ENCODE peak calls at places on chromosomes 11 and 22, in ten cellular contexts. P is vagina; D is CD8-positive, alpha-beta memory T cell; J is endodermal cell; E is GM23338; O is Peyer's patch; Y is heart left ventricle; X is naive thymus-derived CD4-positive, alpha-beta T cell; L is A549; N is left lung. H is an unnamed sample.

GRCh38 chr11:44559207-44559943 is 6.1 kb upstream of the CD82 start:
- DNase-seq in Y (no peak), D (no peak), X (no peak), E (peak; percentile 97), P (no peak), N (no peak), O (peak; percentile 64), L (no peak), J (peak; percentile 90), H (no peak)

GRCh38 chr22:42937164-42937854 is 77.6 kb downstream of the PACSIN2 start:
- DNase-seq in O (peak; percentile 83), X (no peak), D (no peak), J (peak; percentile 38), N (peak; percentile 85), Y (no peak), L (peak; percentile 57), P (no peak), E (no peak), H (peak; percentile 80)

GRCh38 chr11:71542856-71543743 is 5.1 kb upstream of the KRTAP5-9 start:
- DNase-seq in X (no peak), L (no peak), E (no peak), O (no peak), N (no peak), J (no peak), D (no peak), P (no peak), Y (no peak), H (no peak)

GRCh38 chr22:23894710-23895598 is 771 bp downstream of the MIF start:
- DNase-seq in D (peak; percentile 60), L (peak; percentile 72), O (peak; percentile 89), E (peak; percentile 92), J (peak; percentile 94), X (peak; percentile 57), N (peak; percentile 72), P (no peak), Y (peak; percentile 81), H (peak; percentile 91)

GRCh38 chr11:43547411-43547718 is 133.2 kb upstream of the HSD17B12 start:
- DNase-seq in Y (no peak), N (peak; percentile 32), L (no peak), O (no peak), D (no peak), P (no peak), X (no peak), J (no peak), E (peak; percentile 64), H (peak; percentile 67)

GRCh38 chr22:40040927-40041326 is 46.2 kb downstream of the FAM83F start:
- DNase-seq in N (no peak), J (no peak), L (no peak), Y (no peak), P (no peak), E (no peak), D (no peak), X (no peak), O (peak; percentile 54), H (peak; percentile 22)

GRCh38 chr11:19817265-19817851 is 104.7 kb downstream of the NAV2 start:
- DNase-seq in P (no peak), J (peak; percentile 87), O (no peak), N (peak; percentile 64), X (no peak), L (no peak), E (peak; percentile 92), D (no peak), Y (no peak), H (no peak)

GRCh38 chr11:57885298-57886035 is 123.9 kb downstream of the CTNND1 start:
- DNase-seq in N (no peak), O (no peak), E (peak; percentile 65), X (no peak), J (peak; percentile 78), Y (no peak), L (no peak), D (no peak), P (peak; percentile 64), H (no peak)

GRCh38 chr22:49979587-49980264 is 19.2 kb downstream of the PIM3 start:
- DNase-seq in X (no peak), D (no peak), O (peak; percentile 81), E (peak; percentile 83), Y (no peak), J (peak; percentile 79), N (no peak), L (peak; percentile 33), P (no peak), H (peak; percentile 64)

GRCh38 chr11:61022311-61023085 is 51.0 kb downstream of the CD6 start:
- DNase-seq in E (no peak), L (no peak), O (peak; percentile 43), N (no peak), X (no peak), P (no peak), D (no peak), Y (no peak), J (no peak), H (no peak)

GRCh38 chr11:134407923-134408322 is 4.1 kb downstream of the B3GAT1 start:
- DNase-seq in L (no peak), O (no peak), N (no peak), E (no peak), X (no peak), J (no peak), P (no peak), D (no peak), Y (no peak), H (no peak)

GRCh38 chr11:57071829-57072228 is 83.1 kb downstream of the OR5AK2 start:
- DNase-seq in J (no peak), D (no peak), N (no peak), X (no peak), E (no peak), L (no peak), P (no peak), O (no peak), Y (no peak), H (no peak)

GRCh38 chr11:113994077-113994954 is 19.4 kb downstream of the HTR3A start:
- DNase-seq in X (peak; percentile 46), J (peak; percentile 87), N (no peak), L (peak; percentile 37), Y (no peak), P (no peak), O (peak; percentile 65), E (peak; percentile 74), D (peak; percentile 21), H (no peak)

GRCh38 chr11:128522943-128523518 is 64.3 kb downstream of the ETS1 start:
- DNase-seq in D (peak; percentile 43), L (no peak), N (no peak), J (no peak), Y (no peak), X (peak; percentile 66), E (no peak), O (no peak), P (no peak), H (no peak)

GRCh38 chr11:128520886-128521696 is 66.3 kb downstream of the ETS1 start:
- DNase-seq in J (no peak), N (no peak), P (no peak), E (no peak), X (peak; percentile 27), Y (no peak), L (no peak), D (no peak), O (no peak), H (no peak)

GRCh38 chr11:128523616-128524015 is 63.7 kb downstream of the ETS1 start:
- DNase-seq in P (no peak), J (no peak), Y (no peak), E (no peak), D (no peak), L (no peak), N (no peak), O (no peak), X (no peak), H (no peak)

GRCh38 chr11:128521697-128522062 is 65.7 kb downstream of the ETS1 start:
- DNase-seq in E (no peak), L (no peak), P (no peak), X (no peak), N (no peak), O (no peak), Y (peak; percentile 61), D (no peak), J (no peak), H (peak; percentile 71)

GRCh38 chr11:128522063-128522942 is 65.1 kb downstream of the ETS1 start:
- DNase-seq in X (peak; percentile 85), E (peak; percentile 96), Y (peak; percentile 97), O (peak; percentile 97), L (peak; percentile 62), P (no peak), N (peak; percentile 94), J (peak; percentile 97), D (peak; percentile 86), H (peak; percentile 97)
- H3K4me1 ChIP-seq in X (peaks cover 43% of the 10 kb centered on the region), E (peaks cover 70% of the 10 kb centered on the region), Y (peaks cover 34% of the 10 kb centered on the region), O (no peaks in the 10 kb centered on the region), L (peaks cover 47% of the 10 kb centered on the region), P (peaks cover 27% of the 10 kb centered on the region), N (peaks cover 12% of the 10 kb centered on the region), J (peaks cover 41% of the 10 kb centered on the region), D (peaks cover 40% of the 10 kb centered on the region), H (peaks cover 28% of the 10 kb centered on the region)

GRCh38 chr22:20809538-20810185 is 35.7 kb downstream of the SERPIND1 start:
- DNase-seq in P (no peak), L (no peak), D (no peak), J (no peak), Y (no peak), O (peak; percentile 36), N (no peak), E (no peak), X (no peak), H (no peak)
- H3K27ac ChIP-seq in P (no peak overlapping the region), L (no peak overlapping the region), D (no peak overlapping the region), J (no peak overlapping the region), Y (no peak overlapping the region), O (no peak overlapping the region), N (no peak overlapping the region), E (no peak overlapping the region), X (peak overlapping the region; percentile 36), H (no peak overlapping the region)

GRCh38 chr22:26314171-26314570 is 114.9 kb upstream of the ASPHD2 start:
- DNase-seq in N (no peak), P (no peak), E (no peak), Y (no peak), L (no peak), J (no peak), O (no peak), X (no peak), D (no peak), H (no peak)

GRCh38 chr22:26316732-26317131 is 112.3 kb upstream of the ASPHD2 start:
- DNase-seq in Y (no peak), O (no peak), J (no peak), X (no peak), E (no peak), P (no peak), D (no peak), N (no peak), L (no peak), H (no peak)

GRCh38 chr22:26313291-26313690 is 115.8 kb upstream of the ASPHD2 start:
- DNase-seq in D (no peak), L (no peak), J (peak; percentile 46), O (no peak), X (no peak), N (no peak), Y (no peak), P (no peak), E (no peak), H (no peak)

GRCh38 chr22:26310616-26311015 is 118.4 kb upstream of the ASPHD2 start:
- DNase-seq in N (no peak), D (no peak), J (no peak), O (no peak), Y (no peak), X (no peak), P (no peak), L (no peak), E (no peak), H (no peak)

GRCh38 chr22:26314656-26315055 is 114.4 kb upstream of the ASPHD2 start:
- DNase-seq in X (no peak), E (no peak), N (no peak), L (no peak), O (no peak), P (no peak), J (no peak), D (no peak), Y (no peak), H (no peak)
- H3K4me1 ChIP-seq in X (no peaks in the 10 kb centered on the region), E (no peaks in the 10 kb centered on the region), N (no peaks in the 10 kb centered on the region), L (no peaks in the 10 kb centered on the region), O (no peaks in the 10 kb centered on the region), P (no peaks in the 10 kb centered on the region), J (no peaks in the 10 kb centered on the region), D (no peaks in the 10 kb centered on the region), Y (no peaks in the 10 kb centered on the region), H (no peaks in the 10 kb centered on the region)

GRCh38 chr11:17351510-17352176 is at the start of gene NCR3LG1:
- DNase-seq in X (peak; percentile 61), N (peak; percentile 74), E (peak; percentile 77), J (peak; percentile 78), L (peak; percentile 38), O (peak; percentile 89), Y (peak; percentile 72), P (no peak), D (peak; percentile 67), H (peak; percentile 86)
- H3K27ac ChIP-seq in X (peak within 1 kb of the TSS; percentile 50), N (peak within 1 kb of the TSS; percentile 77), E (no peak within 1 kb of the TSS), J (no peak within 1 kb of the TSS), L (peak within 1 kb of the TSS; percentile 69), O (peak within 1 kb of the TSS; percentile 80), Y (peak within 1 kb of the TSS; percentile 78), P (peak within 1 kb of the TSS; percentile 71), D (peak within 1 kb of the TSS; percentile 33), H (peak within 1 kb of the TSS; percentile 20)

H was measured in upper lobe of right lung.